ENCODE peak calls at places on chromosomes 5 and 9, in six cellular contexts. A, C, G, L, M and V are unnamed samples.

GRCh38 chr9:116800885-116801284 is 113.8 kb downstream of the TRIM32 start:
- DNase-seq in G (no peak), C (no peak), L (no peak), A (no peak), M (peak; percentile 50), V (no peak)

GRCh38 chr5:174317261-174317894 is 271.9 kb downstream of the NSG2 start:
- DNase-seq in M (peak; percentile 76), G (peak; percentile 63), C (peak; percentile 54), L (no peak), A (no peak), V (no peak)

GRCh38 chr5:174371600-174372094 is 326.1 kb downstream of the NSG2 start:
- DNase-seq in M (no peak), A (no peak), L (no peak), G (no peak), C (peak; percentile 11), V (no peak)

GRCh38 chr5:95808686-95809413 is 13.7 kb downstream of the GLRX start:
- DNase-seq in C (peak; percentile 95), G (no peak), A (peak; percentile 94), L (peak; percentile 58), M (no peak), V (peak; percentile 87)

GRCh38 chr9:135501261-135502167 is 1.0 kb downstream of the MRPS2 start:
- DNase-seq in C (peak; percentile 62), M (peak; percentile 55), G (no peak), L (peak; percentile 59), A (no peak), V (no peak)

GRCh38 chr5:177085985-177086917 is at the start of gene FGFR4:
- DNase-seq in M (peak; percentile 97), L (peak; percentile 83), C (peak; percentile 45), G (peak; percentile 41), A (peak; percentile 91), V (no peak)

GRCh38 chr9:34556951-34557350 is 32.6 kb downstream of the CNTFR start:
- DNase-seq in M (no peak), L (no peak), A (no peak), G (no peak), C (no peak), V (no peak)

GRCh38 chr9:116149844-116150243 is 3.7 kb upstream of the PAPPA start:
- DNase-seq in G (peak; percentile 45), A (no peak), C (peak; percentile 55), M (peak; percentile 57), L (peak; percentile 49), V (no peak)

DNA sequence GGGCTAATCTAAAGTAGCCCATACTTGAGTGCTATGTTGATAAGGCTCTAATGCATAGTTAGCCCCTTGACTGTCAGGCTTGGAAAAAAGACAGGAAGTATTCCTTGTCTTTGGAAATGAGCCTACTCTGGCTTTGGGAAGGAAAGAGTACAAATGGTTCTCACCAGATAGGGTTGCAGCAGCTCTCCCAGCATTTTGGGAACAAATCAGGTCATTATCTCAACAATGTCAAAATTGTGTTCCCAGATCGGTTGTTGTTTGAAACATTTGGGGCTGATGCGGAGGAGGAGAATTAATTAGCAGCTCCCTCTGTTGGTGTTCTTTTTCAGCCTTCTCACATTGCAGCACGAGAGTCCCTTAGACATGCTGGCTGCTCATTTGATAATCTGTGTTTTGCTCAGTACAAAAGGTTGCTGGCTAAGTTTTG is 294.7 kb upstream of the DMRT1 start:
- DNase-seq in L (no peak), G (no peak), A (no peak), M (peak; percentile 35), C (no peak), V (no peak)
- TF ChIP-seq CTCF in L (no peak), G (peak; percentile 46), A (no peak), M (peak; percentile 49), C (peak; percentile 12), V (peak; percentile 13)

GRCh38 chr5:173281910-173282309 is 46.3 kb downstream of the STC2 start:
- DNase-seq in L (no peak), C (peak; percentile 40), M (peak; percentile 62), A (no peak), G (no peak), V (no peak)
- TF ChIP-seq CTCF in L (no peak), C (peak; percentile 40), M (peak; percentile 75), A (no peak), G (peak; percentile 55), V (peak; percentile 59)

DNA sequence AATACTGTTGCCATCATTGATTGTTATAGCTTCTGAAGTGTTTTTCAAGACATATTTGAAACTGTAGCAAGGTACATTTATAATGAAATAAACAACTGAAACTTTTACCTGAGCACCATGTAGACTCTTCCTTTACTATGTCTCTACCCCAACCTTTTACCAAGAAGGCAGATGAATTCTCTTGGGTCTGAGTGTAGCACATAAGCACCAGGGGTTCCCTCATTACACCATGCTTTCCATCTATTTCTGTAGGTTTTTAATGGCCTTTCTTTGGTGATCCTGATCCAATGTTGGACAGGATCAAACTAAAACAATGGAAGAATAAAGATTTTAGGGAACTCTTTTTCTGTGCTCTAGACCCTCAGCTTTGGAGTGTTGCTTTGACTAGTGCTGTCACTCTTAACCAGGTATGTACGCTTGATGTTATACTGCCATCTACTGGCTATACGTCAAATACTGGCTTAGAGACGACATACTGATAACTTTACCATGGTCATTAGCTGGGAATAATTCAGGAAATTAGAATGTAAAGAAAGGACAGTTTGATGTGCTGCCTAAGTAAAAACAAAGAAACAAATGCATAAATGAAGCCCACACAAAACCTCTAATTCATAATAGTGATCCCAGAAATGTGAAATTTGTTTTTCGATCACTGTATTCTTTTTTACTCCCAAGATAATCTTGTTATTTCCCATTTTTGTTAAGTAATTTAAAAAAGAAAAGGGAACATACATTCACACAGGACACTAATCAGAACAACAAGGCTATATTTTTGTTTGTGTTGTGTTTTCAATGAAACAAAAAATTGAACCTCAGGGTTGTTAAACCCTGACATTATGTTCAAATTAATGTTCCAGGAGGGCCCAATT is 30.7 kb downstream of the IFNW1 start:
- DNase-seq in G (peak; percentile 6), A (no peak), C (peak; percentile 82), M (no peak), L (no peak), V (no peak)
- TF ChIP-seq CTCF in G (peak; percentile 93), A (no peak), C (peak; percentile 79), M (peak; percentile 90), L (peak; percentile 76), V (peak; percentile 92)

GRCh38 chr5:1311443-1312055 is 16.7 kb upstream of the TERT start:
- DNase-seq in G (no peak), M (no peak), A (peak; percentile 56), L (no peak), C (no peak), V (peak; percentile 74)

GRCh38 chr5:1312993-1313833 is 18.3 kb upstream of the TERT start:
- DNase-seq in A (peak; percentile 70), C (no peak), G (no peak), L (peak; percentile 23), M (peak; percentile 20), V (peak; percentile 80)

GRCh38 chr5:1314564-1314982 is 19.7 kb upstream of the TERT start:
- DNase-seq in G (no peak), C (no peak), A (peak; percentile 72), L (peak; percentile 19), M (no peak), V (peak; percentile 76)

GRCh38 chr5:1312206-1312605 is 17.3 kb upstream of the TERT start:
- DNase-seq in M (no peak), C (no peak), G (no peak), A (peak; percentile 64), L (no peak), V (peak; percentile 60)

DNA sequence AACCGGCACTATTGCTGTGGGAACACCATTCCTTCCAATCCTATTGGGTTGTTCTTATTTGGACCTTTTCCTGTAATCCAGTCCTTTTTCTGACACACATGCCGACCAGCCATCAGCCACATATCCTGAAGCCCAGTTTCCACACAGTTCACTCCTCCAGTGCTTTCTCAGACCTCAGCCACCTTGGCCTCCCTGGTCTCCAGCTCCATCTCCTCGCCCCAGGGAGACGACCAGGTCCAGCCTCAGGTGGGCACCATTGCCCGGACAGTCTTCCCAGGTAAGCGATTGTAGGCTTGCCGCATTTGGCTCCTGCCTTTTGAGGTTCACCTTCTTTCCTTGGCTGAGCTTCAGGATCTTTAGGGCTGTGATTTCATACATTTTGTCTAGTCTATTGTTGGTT is 15.2 kb upstream of the TERT start:
- DNase-seq in G (no peak), C (no peak), A (peak; percentile 53), M (no peak), L (no peak), V (peak; percentile 66)
- TF ChIP-seq CTCF in G (no peak), C (no peak), A (no peak), M (no peak), L (no peak), V (no peak)